ENCODE peak calls at places on chromosomes 11 and 22, in ten cellular contexts. One of them, this sample, is unnamed.
A peak's percentile ranks its signal among the peaks of the same experiment; 100 is the strongest.

GRCh38 chr11:61059260-61059752 is 43.0 kb upstream of the CD5 start:
- DNase-seq in nephron progenitor cell: no peak
- DNase-seq in heart left ventricle: no peak
- DNase-seq in kidney: no peak
- DNase-seq in Calu3: no peak
- DNase-seq in left ventricle myocardium inferior: no peak
- DNase-seq in AG10803: no peak
- DNase-seq in thoracic aorta: no peak
- DNase-seq in A549: no peak
- DNase-seq in GM20000: no peak
- DNase-seq in this sample: no peak

GRCh38 chr11:72824020-72824419 is 9.8 kb downstream of the ATG16L2 start:
- DNase-seq in kidney: no peak
- DNase-seq in heart left ventricle: no peak
- DNase-seq in GM20000: no peak
- DNase-seq in Calu3: no peak
- DNase-seq in A549: no peak
- DNase-seq in left ventricle myocardium inferior: no peak
- DNase-seq in nephron progenitor cell: no peak
- DNase-seq in AG10803: no peak
- DNase-seq in thoracic aorta: no peak
- DNase-seq in this sample: no peak

GRCh38 chr22:36453855-36454378 is 27.5 kb downstream of the TXN2 start:
- DNase-seq in left ventricle myocardium inferior: no peak
- DNase-seq in kidney: no peak
- DNase-seq in A549: no peak
- DNase-seq in thoracic aorta: no peak
- DNase-seq in nephron progenitor cell: no peak
- DNase-seq in heart left ventricle: no peak
- DNase-seq in AG10803: no peak
- DNase-seq in GM20000: no peak
- DNase-seq in Calu3: no peak
- DNase-seq in this sample: no peak

GRCh38 chr11:110431212-110432073 is 1.7 kb downstream of the FDX1 start:
- DNase-seq in nephron progenitor cell: no peak
- DNase-seq in AG10803: no peak
- DNase-seq in heart left ventricle: no peak
- DNase-seq in GM20000: peak; percentile 39
- DNase-seq in thoracic aorta: no peak
- DNase-seq in A549: no peak
- DNase-seq in kidney: no peak
- DNase-seq in left ventricle myocardium inferior: no peak
- DNase-seq in Calu3: no peak
- DNase-seq in this sample: no peak

GRCh38 chr11:76155455-76156232 is 50.7 kb downstream of the WNT11 start:
- DNase-seq in Calu3: no peak
- DNase-seq in nephron progenitor cell: no peak
- DNase-seq in GM20000: no peak
- DNase-seq in thoracic aorta: no peak
- DNase-seq in heart left ventricle: no peak
- DNase-seq in kidney: no peak
- DNase-seq in AG10803: no peak
- DNase-seq in A549: no peak
- DNase-seq in left ventricle myocardium inferior: no peak
- DNase-seq in this sample: no peak

GRCh38 chr11:71342951-71343827 is 90.8 kb upstream of the SHANK2 start:
- DNase-seq in AG10803: peak; percentile 11
- DNase-seq in Calu3: peak; percentile 76
- DNase-seq in GM20000: peak; percentile 64
- DNase-seq in A549: peak; percentile 60
- DNase-seq in left ventricle myocardium inferior: no peak
- DNase-seq in heart left ventricle: no peak
- DNase-seq in kidney: peak; percentile 45
- DNase-seq in nephron progenitor cell: peak; percentile 63
- DNase-seq in thoracic aorta: no peak
- DNase-seq in this sample: peak; percentile 66

GRCh38 chr11:61189933-61190332 is 13.4 kb upstream of the PGA3 start:
- DNase-seq in AG10803: no peak
- DNase-seq in A549: no peak
- DNase-seq in Calu3: no peak
- DNase-seq in thoracic aorta: no peak
- DNase-seq in nephron progenitor cell: no peak
- DNase-seq in kidney: no peak
- DNase-seq in GM20000: no peak
- DNase-seq in left ventricle myocardium inferior: no peak
- DNase-seq in heart left ventricle: no peak
- DNase-seq in this sample: no peak

GRCh38 chr11:93908689-93909088 is 58.3 kb upstream of the VSTM5 start:
- DNase-seq in GM20000: no peak
- DNase-seq in A549: peak; percentile 20
- DNase-seq in left ventricle myocardium inferior: no peak
- DNase-seq in nephron progenitor cell: no peak
- DNase-seq in kidney: no peak
- DNase-seq in thoracic aorta: no peak
- DNase-seq in heart left ventricle: no peak
- DNase-seq in Calu3: peak; percentile 2
- DNase-seq in AG10803: peak; percentile 89
- DNase-seq in this sample: no peak

GRCh38 chr11:123682976-123683375 is 28.6 kb upstream of the SCN3B start:
- DNase-seq in AG10803: no peak
- DNase-seq in nephron progenitor cell: no peak
- DNase-seq in GM20000: no peak
- DNase-seq in heart left ventricle: no peak
- DNase-seq in Calu3: no peak
- DNase-seq in thoracic aorta: no peak
- DNase-seq in A549: no peak
- DNase-seq in kidney: no peak
- DNase-seq in left ventricle myocardium inferior: no peak
- DNase-seq in this sample: no peak

GRCh38 chr11:76794371-76795284 is 11.5 kb downstream of the TSKU start:
- DNase-seq in AG10803: no peak
- DNase-seq in heart left ventricle: no peak
- DNase-seq in left ventricle myocardium inferior: no peak
- DNase-seq in thoracic aorta: no peak
- DNase-seq in nephron progenitor cell: no peak
- DNase-seq in GM20000: peak; percentile 4
- DNase-seq in kidney: no peak
- DNase-seq in A549: no peak
- DNase-seq in Calu3: no peak
- DNase-seq in this sample: no peak

GRCh38 chr11:105033344-105033743 is 1.6 kb downstream of the CASP1 start:
- DNase-seq in heart left ventricle: no peak
- DNase-seq in nephron progenitor cell: no peak
- DNase-seq in Calu3: no peak
- DNase-seq in AG10803: no peak
- DNase-seq in kidney: no peak
- DNase-seq in thoracic aorta: no peak
- DNase-seq in A549: no peak
- DNase-seq in left ventricle myocardium inferior: no peak
- DNase-seq in GM20000: peak; percentile 5
- DNase-seq in this sample: no peak

GRCh38 chr22:22201185-22201924 is 43.2 kb upstream of the VPREB1 start:
- DNase-seq in kidney: no peak
- DNase-seq in heart left ventricle: peak; percentile 43
- DNase-seq in Calu3: peak; percentile 59
- DNase-seq in GM20000: peak; percentile 81
- DNase-seq in thoracic aorta: no peak
- DNase-seq in nephron progenitor cell: no peak
- DNase-seq in left ventricle myocardium inferior: peak; percentile 58
- DNase-seq in AG10803: no peak
- DNase-seq in A549: peak; percentile 48
- DNase-seq in this sample: peak; percentile 57

GRCh38 chr11:75762158-75762557 is 6.4 kb upstream of the DGAT2 start:
- DNase-seq in kidney: peak; percentile 26
- DNase-seq in left ventricle myocardium inferior: no peak
- DNase-seq in GM20000: no peak
- DNase-seq in nephron progenitor cell: no peak
- DNase-seq in Calu3: no peak
- DNase-seq in A549: no peak
- DNase-seq in heart left ventricle: no peak
- DNase-seq in AG10803: no peak
- DNase-seq in thoracic aorta: no peak
- DNase-seq in this sample: no peak

GRCh38 chr11:34052608-34053160 is 1.2 kb downstream of the CAPRIN1 start:
- DNase-seq in kidney: no peak
- DNase-seq in AG10803: no peak
- DNase-seq in heart left ventricle: peak; percentile 36
- DNase-seq in Calu3: peak; percentile 9
- DNase-seq in thoracic aorta: no peak
- DNase-seq in left ventricle myocardium inferior: peak; percentile 21
- DNase-seq in nephron progenitor cell: peak; percentile 20
- DNase-seq in A549: peak; percentile 36
- DNase-seq in GM20000: no peak
- DNase-seq in this sample: peak; percentile 31

GRCh38 chr22:40950888-40951794 is at the start of gene RBX1:
- DNase-seq in kidney: peak; percentile 100
- DNase-seq in Calu3: peak; percentile 98
- DNase-seq in thoracic aorta: peak; percentile 96
- DNase-seq in A549: peak; percentile 96
- DNase-seq in GM20000: peak; percentile 96
- DNase-seq in heart left ventricle: peak; percentile 98
- DNase-seq in left ventricle myocardium inferior: peak; percentile 98
- DNase-seq in nephron progenitor cell: peak; percentile 98
- DNase-seq in AG10803: peak; percentile 98
- DNase-seq in this sample: peak; percentile 98

GRCh38 chr22:40953446-40953845 is 2.3 kb downstream of the RBX1 start:
- DNase-seq in heart left ventricle: no peak
- DNase-seq in GM20000: no peak
- DNase-seq in nephron progenitor cell: no peak
- DNase-seq in left ventricle myocardium inferior: no peak
- DNase-seq in kidney: no peak
- DNase-seq in thoracic aorta: no peak
- DNase-seq in A549: no peak
- DNase-seq in Calu3: no peak
- DNase-seq in AG10803: peak; percentile 51
- DNase-seq in this sample: no peak

GRCh38 chr22:40955516-40955915 is 4.3 kb downstream of the RBX1 start:
- DNase-seq in GM20000: no peak
- DNase-seq in left ventricle myocardium inferior: no peak
- DNase-seq in thoracic aorta: no peak
- DNase-seq in Calu3: no peak
- DNase-seq in kidney: no peak
- DNase-seq in A549: no peak
- DNase-seq in AG10803: peak; percentile 78
- DNase-seq in heart left ventricle: no peak
- DNase-seq in nephron progenitor cell: no peak
- DNase-seq in this sample: no peak

GRCh38 chr22:40954095-40954494 is 2.9 kb downstream of the RBX1 start:
- DNase-seq in GM20000: no peak
- DNase-seq in Calu3: no peak
- DNase-seq in A549: no peak
- DNase-seq in heart left ventricle: no peak
- DNase-seq in AG10803: no peak
- DNase-seq in nephron progenitor cell: no peak
- DNase-seq in kidney: no peak
- DNase-seq in thoracic aorta: no peak
- DNase-seq in left ventricle myocardium inferior: no peak
- DNase-seq in this sample: no peak

DNA sequence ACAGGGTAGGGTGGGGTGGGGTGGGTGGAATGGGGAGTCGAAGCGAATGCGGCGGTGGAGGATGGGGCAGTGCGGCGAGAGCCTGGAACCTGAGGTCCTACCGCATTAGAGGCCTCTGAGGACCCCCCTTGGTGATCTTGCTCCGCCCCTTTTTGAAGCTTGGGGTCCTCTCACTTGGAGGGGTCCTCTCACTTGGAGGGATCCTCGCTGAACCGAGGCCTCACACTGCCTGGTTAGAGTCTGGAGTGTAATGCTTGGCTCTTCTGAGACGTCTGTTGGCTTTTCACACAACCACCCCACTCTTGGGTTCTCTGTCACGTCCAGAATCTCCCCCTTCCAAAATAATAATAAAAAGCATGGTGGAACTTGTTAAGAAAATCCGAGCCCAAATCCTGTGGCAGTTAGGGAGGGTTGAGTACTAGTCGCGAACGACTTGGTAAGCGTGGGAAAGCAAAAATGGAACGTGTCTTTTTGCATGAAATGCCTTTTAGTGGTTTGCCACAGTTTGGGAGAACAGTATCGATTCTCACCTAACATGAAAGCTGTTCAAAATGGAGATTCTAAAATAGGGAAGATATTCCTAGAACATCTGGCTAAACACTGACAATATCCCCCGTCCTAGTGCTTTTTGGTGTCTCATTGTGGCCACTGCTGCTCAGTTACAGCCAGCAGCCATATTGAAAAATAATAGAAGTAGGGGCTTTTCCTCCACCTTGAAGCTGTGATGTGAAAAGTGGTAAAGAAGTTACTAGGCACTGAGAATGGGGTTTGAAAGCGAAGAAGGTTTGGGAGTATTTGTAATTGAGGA is 821 bp downstream of the RBX1 start:
- DNase-seq in GM20000: peak; percentile 27
- DNase-seq in Calu3: no peak
- DNase-seq in kidney: no peak
- DNase-seq in thoracic aorta: no peak
- DNase-seq in AG10803: peak; percentile 43
- DNase-seq in left ventricle myocardium inferior: no peak
- DNase-seq in A549: no peak
- DNase-seq in nephron progenitor cell: no peak
- DNase-seq in heart left ventricle: no peak
- DNase-seq in this sample: no peak
- TF ChIP-seq CTCF in GM20000: no peak
- TF ChIP-seq CTCF in Calu3: no peak
- TF ChIP-seq CTCF in kidney: no peak
- TF ChIP-seq CTCF in thoracic aorta: no peak
- TF ChIP-seq CTCF in AG10803: no peak
- TF ChIP-seq CTCF in left ventricle myocardium inferior: no peak
- TF ChIP-seq CTCF in A549: no peak
- TF ChIP-seq CTCF in nephron progenitor cell: no peak
- TF ChIP-seq CTCF in heart left ventricle: no peak
- TF ChIP-seq CTCF in this sample: no peak

GRCh38 chr22:39990688-39991087 is 4.1 kb upstream of the FAM83F start:
- DNase-seq in A549: no peak
- DNase-seq in heart left ventricle: no peak
- DNase-seq in GM20000: no peak
- DNase-seq in kidney: no peak
- DNase-seq in nephron progenitor cell: no peak
- DNase-seq in AG10803: no peak
- DNase-seq in left ventricle myocardium inferior: no peak
- DNase-seq in Calu3: no peak
- DNase-seq in thoracic aorta: no peak
- DNase-seq in this sample: no peak
- TF ChIP-seq CTCF in A549: no peak
- TF ChIP-seq CTCF in heart left ventricle: no peak
- TF ChIP-seq CTCF in GM20000: no peak
- TF ChIP-seq CTCF in kidney: no peak
- TF ChIP-seq CTCF in nephron progenitor cell: no peak
- TF ChIP-seq CTCF in AG10803: no peak
- TF ChIP-seq CTCF in left ventricle myocardium inferior: no peak
- TF ChIP-seq CTCF in Calu3: no peak
- TF ChIP-seq CTCF in thoracic aorta: no peak
- TF ChIP-seq CTCF in this sample: no peak

GRCh38 chr22:43955040-43955882 is at the start of gene SAMM50:
- DNase-seq in heart left ventricle: peak; percentile 96
- DNase-seq in AG10803: peak; percentile 88
- DNase-seq in nephron progenitor cell: peak; percentile 92
- DNase-seq in kidney: peak; percentile 97
- DNase-seq in GM20000: peak; percentile 94
- DNase-seq in Calu3: peak; percentile 90
- DNase-seq in left ventricle myocardium inferior: peak; percentile 93
- DNase-seq in thoracic aorta: peak; percentile 63
- DNase-seq in A549: peak; percentile 87
- DNase-seq in this sample: peak; percentile 89
- TF ChIP-seq CTCF in heart left ventricle: peak; percentile 14
- TF ChIP-seq CTCF in AG10803: no peak
- TF ChIP-seq CTCF in nephron progenitor cell: no peak
- TF ChIP-seq CTCF in kidney: peak; percentile 15
- TF ChIP-seq CTCF in GM20000: no peak
- TF ChIP-seq CTCF in Calu3: no peak
- TF ChIP-seq CTCF in left ventricle myocardium inferior: no peak
- TF ChIP-seq CTCF in thoracic aorta: no peak
- TF ChIP-seq CTCF in A549: no peak
- TF ChIP-seq CTCF in this sample: no peak

GRCh38 chr11:124762624-124763155 is 600 bp upstream of the ESAM start:
- DNase-seq in thoracic aorta: no peak
- DNase-seq in AG10803: no peak
- DNase-seq in heart left ventricle: no peak
- DNase-seq in A549: peak; percentile 14
- DNase-seq in kidney: peak; percentile 77
- DNase-seq in GM20000: peak; percentile 55
- DNase-seq in nephron progenitor cell: peak; percentile 59
- DNase-seq in left ventricle myocardium inferior: no peak
- DNase-seq in Calu3: no peak
- DNase-seq in this sample: peak; percentile 64
- TF ChIP-seq CTCF in thoracic aorta: no peak
- TF ChIP-seq CTCF in AG10803: no peak
- TF ChIP-seq CTCF in heart left ventricle: no peak
- TF ChIP-seq CTCF in A549: no peak
- TF ChIP-seq CTCF in kidney: no peak
- TF ChIP-seq CTCF in GM20000: peak; percentile 42
- TF ChIP-seq CTCF in nephron progenitor cell: no peak
- TF ChIP-seq CTCF in left ventricle myocardium inferior: no peak
- TF ChIP-seq CTCF in Calu3: no peak
- TF ChIP-seq CTCF in this sample: no peak

This sample was measured in endothelial cell.